ENCODE peak calls at places on chromosome 6, in four cellular contexts. K is HepG2, R is GM12878, O is K562. T is an unnamed sample.

GRCh38 chr6:33588894-33589293 is 8.8 kb upstream of the BAK1 start:
- DNase-seq in K (no peak), R (no peak), O (no peak), T (no peak)

GRCh38 chr6:56475736-56476457 is 166.8 kb downstream of the DST start:
- DNase-seq in O (peak; percentile 17), R (no peak), K (peak; percentile 7), T (no peak)

GRCh38 chr6:106735828-106736227 is 106.5 kb downstream of the QRSL1 start:
- DNase-seq in R (no peak), O (no peak), K (no peak), T (no peak)

GRCh38 chr6:43742931-43743632 is 26.9 kb upstream of the VEGFA start:
- DNase-seq in R (no peak), K (no peak), O (no peak), T (no peak)

GRCh38 chr6:163723759-163724158 is 309.2 kb downstream of the QKI start:
- DNase-seq in R (no peak), K (no peak), O (no peak), T (no peak)

GRCh38 chr6:141415896-141416295 is 716.8 kb upstream of the GJE1 start:
- DNase-seq in O (no peak), R (no peak), K (no peak), T (no peak)

GRCh38 chr6:158219229-158219628 is 51.1 kb downstream of the GTF2H5 start:
- DNase-seq in R (no peak), O (no peak), K (no peak), T (no peak)

GRCh38 chr6:89286516-89286915 is 28.6 kb downstream of the GABRR2 start:
- DNase-seq in O (no peak), R (no peak), K (no peak), T (no peak)

GRCh38 chr6:90650041-90650948 is 63.4 kb upstream of the MAP3K7 start:
- DNase-seq in R (no peak), O (no peak), K (no peak), T (no peak)

GRCh38 chr6:147207851-147208754 is 3.9 kb downstream of the STXBP5 start:
- DNase-seq in K (no peak), R (no peak), O (no peak), T (no peak)

GRCh38 chr6:124069230-124069815 is 265.7 kb downstream of the NKAIN2 start:
- DNase-seq in K (no peak), R (no peak), O (no peak), T (no peak)

GRCh38 chr6:48369100-48369499 is 258.1 kb upstream of the PTCHD4 start:
- DNase-seq in K (no peak), O (no peak), R (no peak), T (no peak)

GRCh38 chr6:119720160-119720559 is 370.6 kb upstream of the MAN1A1 start:
- DNase-seq in R (no peak), O (peak; percentile 55), K (peak; percentile 13), T (no peak)

GRCh38 chr6:56959094-56959493 is 4.2 kb downstream of the BEND6 start:
- DNase-seq in R (no peak), O (no peak), K (no peak), T (no peak)

GRCh38 chr6:52416629-52417151 is 3.5 kb upstream of the EFHC1 start:
- DNase-seq in R (peak; percentile 61), O (peak; percentile 75), K (peak; percentile 84), T (peak; percentile 60)

GRCh38 chr6:21022343-21023107 is 488.3 kb downstream of the CDKAL1 start:
- DNase-seq in R (peak; percentile 90), O (peak; percentile 12), K (peak; percentile 87), T (no peak)

GRCh38 chr6:72219536-72219935 is 333.2 kb downstream of the RIMS1 start:
- DNase-seq in R (no peak), O (no peak), K (no peak), T (no peak)
- TF ChIP-seq POLR2AphosphoS2 in R (no peak), O (no peak), K (no peak), T (no peak)

DNA sequence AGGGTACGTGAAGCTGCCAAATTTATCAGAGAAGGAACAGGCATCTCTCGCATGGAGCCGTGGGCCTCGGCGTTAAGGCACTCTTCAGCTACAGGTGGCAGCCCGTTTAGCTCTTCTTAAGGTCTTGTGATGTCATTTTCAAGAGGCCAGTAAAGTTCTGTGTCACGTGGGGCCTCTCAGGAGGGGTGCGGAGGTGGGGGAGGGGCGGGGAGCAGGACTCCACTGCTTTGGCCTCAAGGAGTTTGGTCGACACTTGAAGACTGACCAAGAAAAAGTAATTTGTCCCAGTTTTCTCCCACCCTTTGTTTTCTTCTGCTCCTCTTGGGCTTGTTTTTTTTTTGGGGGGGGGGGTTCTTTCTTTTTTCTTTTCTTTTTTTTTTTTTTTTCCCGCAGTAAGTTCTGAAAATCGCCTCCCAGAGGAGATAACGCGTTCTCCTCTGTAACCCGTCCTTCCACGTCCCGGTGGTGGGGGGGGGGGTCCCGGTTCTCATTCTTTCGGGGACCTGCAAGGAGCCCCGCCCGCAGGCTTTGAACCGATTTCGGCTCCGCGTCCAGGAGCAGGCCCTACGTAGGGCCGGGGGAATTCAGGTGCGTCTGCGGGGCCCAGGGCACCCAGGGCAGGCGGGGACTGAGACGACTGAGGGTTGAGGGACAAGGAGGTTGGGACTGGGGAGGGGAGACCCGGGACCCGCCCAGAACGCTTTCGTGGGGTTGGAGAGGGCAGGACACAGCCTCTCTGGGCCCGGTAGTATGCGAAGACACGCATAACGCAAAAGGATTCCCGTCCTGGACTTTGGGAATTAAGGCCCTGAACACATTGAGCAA is 26.0 kb downstream of the GPX6 start:
- DNase-seq in O (peak; percentile 98), K (peak; percentile 32), R (peak; percentile 36), T (peak; percentile 91)
- TF ChIP-seq POLR2AphosphoS2 in O (peak; percentile 37), K (no peak), R (no peak), T (no peak)

GRCh38 chr6:153130515-153131036 is 506 bp downstream of the RGS17 start:
- DNase-seq in O (no peak), R (no peak), K (no peak), T (no peak)
- TF ChIP-seq POLR2AphosphoS2 in O (no peak), R (no peak), K (no peak), T (no peak)

DNA sequence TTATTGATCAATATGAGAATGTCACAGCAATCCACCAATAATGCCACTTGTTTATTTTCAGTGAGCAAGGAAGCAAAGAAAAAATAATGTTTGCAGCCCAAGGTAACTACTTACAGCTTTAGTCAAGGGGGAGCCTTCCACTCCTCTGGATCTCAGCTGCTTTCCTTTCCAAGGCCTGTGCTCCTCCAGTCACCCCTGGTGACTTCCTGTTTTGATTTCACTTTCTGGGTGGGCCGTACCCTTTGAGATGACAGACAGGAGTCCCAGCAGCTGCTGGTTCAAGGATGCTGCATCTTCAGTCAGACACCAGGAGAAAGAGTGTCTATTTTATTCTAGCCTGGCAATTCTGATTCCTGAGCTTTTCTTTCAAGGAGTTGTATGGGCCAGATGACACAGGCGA is 5.6 kb upstream of the VNN2 start:
- DNase-seq in O (peak; percentile 21), R (peak; percentile 32), K (no peak), T (no peak)
- TF ChIP-seq POLR2AphosphoS2 in O (no peak), R (no peak), K (no peak), T (no peak)